ENCODE peak calls at places on chromosomes 6 and 20, in ten cellular contexts. X is activated T-cell treated with anti-CD3 and anti-CD28 coated beads, Interleukin-2, amount 50 U/mL, for 48 hours; S is colonic mucosa; D is WTC11; I is SW480; T is HTR-8/SVneo; U is germinal center; B is effector memory CD8-positive, alpha-beta T cell; V is stimulated activated CD4-positive, alpha-beta T cell treated with anti-CD3 and anti-CD28 coated beads, Interleukin-2, amount 100 ng/mL, for 24 hours; C is body of pancreas. F is an unnamed sample.
A peak's percentile ranks its signal among the peaks of the same experiment; 100 is the strongest.

GRCh38 chr6:127134136-127134535 is 15.7 kb downstream of the RSPO3 start:
- DNase-seq in I (no peak), X (no peak), B (no peak), S (no peak), D (no peak), V (no peak), C (no peak), T (no peak), U (no peak), F (no peak)

GRCh38 chr6:107917468-107918375 is 40.3 kb downstream of the SEC63 start:
- DNase-seq in V (no peak), C (no peak), D (no peak), S (no peak), I (no peak), X (no peak), B (no peak), T (no peak), U (no peak), F (no peak)

GRCh38 chr6:157530724-157531168 is 149.8 kb downstream of the ZDHHC14 start:
- DNase-seq in C (no peak), T (no peak), U (no peak), I (no peak), X (no peak), B (no peak), D (no peak), S (no peak), V (no peak), F (no peak)

GRCh38 chr20:59938221-59938620 is 1.9 kb downstream of the PPP1R3D start:
- DNase-seq in X (no peak), B (no peak), D (no peak), S (no peak), V (no peak), C (no peak), I (no peak), T (peak; percentile 45), U (no peak), F (no peak)

GRCh38 chr6:37170273-37171140 is 555 bp downstream of the PIM1 start:
- DNase-seq in V (peak; percentile 56), I (peak; percentile 42), B (peak; percentile 45), S (peak; percentile 53), C (peak; percentile 64), U (peak; percentile 60), X (peak; percentile 73), T (no peak), D (peak; percentile 70), F (no peak)

GRCh38 chr6:145214570-145214969 is 520.8 kb downstream of the EPM2A start:
- DNase-seq in C (peak; percentile 29), T (no peak), D (no peak), I (peak; percentile 9), U (no peak), X (no peak), S (no peak), B (no peak), V (no peak), F (no peak)

GRCh38 chr6:90044833-90045337 is 150.6 kb downstream of the GJA10 start:
- DNase-seq in B (no peak), D (no peak), V (no peak), C (no peak), X (no peak), T (no peak), S (no peak), U (no peak), I (peak; percentile 17), F (no peak)

GRCh38 chr6:129340983-129341382 is 369.0 kb downstream of the ARHGAP18 start:
- DNase-seq in T (no peak), B (no peak), C (no peak), U (no peak), I (no peak), S (no peak), D (no peak), V (no peak), X (no peak), F (no peak)

GRCh38 chr6:29752451-29753308 is 29.4 kb downstream of the HLA-F start:
- DNase-seq in T (peak; percentile 84), S (peak; percentile 90), V (peak; percentile 88), I (peak; percentile 89), D (peak; percentile 92), C (peak; percentile 89), U (peak; percentile 84), B (peak; percentile 82), X (peak; percentile 91), F (peak; percentile 30)

GRCh38 chr20:62225820-62226635 is 6.0 kb upstream of the HRH3 start:
- DNase-seq in T (no peak), V (no peak), S (no peak), C (no peak), U (no peak), X (no peak), B (no peak), I (no peak), D (no peak), F (no peak)

GRCh38 chr6:99492137-99492536 is 23.1 kb downstream of the USP45 start:
- DNase-seq in U (no peak), V (no peak), S (no peak), T (no peak), B (no peak), X (no peak), D (no peak), C (no peak), I (no peak), F (no peak)